ENCODE peak calls at places on chromosomes 5 and 9, in five cellular contexts. One of them, this sample, is unnamed.

GRCh38 chr9:114621975-114622609 is 11.0 kb downstream of the TMEM268 start:
- DNase-seq in fibroblast of lung: peak
- DNase-seq in astrocyte of the spinal cord: peak
- DNase-seq in HFFc6: peak
- DNase-seq in AG09319: no peak
- DNase-seq in this sample: no peak

GRCh38 chr9:34560574-34561229 is 28.8 kb downstream of the CNTFR start:
- DNase-seq in fibroblast of lung: no peak
- DNase-seq in astrocyte of the spinal cord: no peak
- DNase-seq in HFFc6: no peak
- DNase-seq in AG09319: no peak
- DNase-seq in this sample: no peak

GRCh38 chr5:169223595-169223953 is 77.4 kb downstream of the SLIT3 start:
- DNase-seq in fibroblast of lung: peak
- DNase-seq in astrocyte of the spinal cord: no peak
- DNase-seq in HFFc6: no peak
- DNase-seq in AG09319: no peak
- DNase-seq in this sample: no peak

GRCh38 chr5:122965111-122965510 is 71.4 kb downstream of the PPIC start:
- DNase-seq in fibroblast of lung: no peak
- DNase-seq in astrocyte of the spinal cord: no peak
- DNase-seq in HFFc6: no peak
- DNase-seq in AG09319: no peak
- DNase-seq in this sample: no peak

GRCh38 chr9:93674580-93675335 is 98.4 kb downstream of the PHF2 start:
- DNase-seq in fibroblast of lung: no peak
- DNase-seq in astrocyte of the spinal cord: no peak
- DNase-seq in HFFc6: no peak
- DNase-seq in AG09319: no peak
- DNase-seq in this sample: no peak

GRCh38 chr5:92653730-92654461 is 927.1 kb downstream of the NR2F1-AS1 start:
- DNase-seq in fibroblast of lung: no peak
- DNase-seq in astrocyte of the spinal cord: no peak
- DNase-seq in HFFc6: no peak
- DNase-seq in AG09319: no peak
- DNase-seq in this sample: no peak

GRCh38 chr5:39194466-39195136 is 24.8 kb downstream of the FYB1 start:
- DNase-seq in fibroblast of lung: peak
- DNase-seq in astrocyte of the spinal cord: peak
- DNase-seq in HFFc6: peak
- DNase-seq in AG09319: peak
- DNase-seq in this sample: no peak

GRCh38 chr9:129867138-129868032 is 32.1 kb downstream of the USP20 start:
- DNase-seq in fibroblast of lung: no peak
- DNase-seq in astrocyte of the spinal cord: no peak
- DNase-seq in HFFc6: no peak
- DNase-seq in AG09319: no peak
- DNase-seq in this sample: no peak

GRCh38 chr5:36367524-36367923 is 65.8 kb upstream of the RANBP3L start:
- DNase-seq in fibroblast of lung: peak
- DNase-seq in astrocyte of the spinal cord: peak
- DNase-seq in HFFc6: peak
- DNase-seq in AG09319: peak
- DNase-seq in this sample: no peak

GRCh38 chr5:77155179-77155839 is 55.2 kb upstream of the PDE8B start:
- DNase-seq in fibroblast of lung: no peak
- DNase-seq in astrocyte of the spinal cord: no peak
- DNase-seq in HFFc6: no peak
- DNase-seq in AG09319: no peak
- DNase-seq in this sample: no peak

GRCh38 chr5:37043693-37044092 is 167.1 kb downstream of the NIPBL start:
- DNase-seq in fibroblast of lung: no peak
- DNase-seq in astrocyte of the spinal cord: peak
- DNase-seq in HFFc6: no peak
- DNase-seq in AG09319: no peak
- DNase-seq in this sample: no peak

GRCh38 chr9:31248156-31248555 is 1136.3 kb upstream of the ACO1 start:
- DNase-seq in fibroblast of lung: no peak
- DNase-seq in astrocyte of the spinal cord: no peak
- DNase-seq in HFFc6: no peak
- DNase-seq in AG09319: no peak
- DNase-seq in this sample: no peak

GRCh38 chr5:33188089-33188488 is 252.7 kb upstream of the TARS1 start:
- DNase-seq in fibroblast of lung: no peak
- DNase-seq in astrocyte of the spinal cord: no peak
- DNase-seq in HFFc6: no peak
- DNase-seq in AG09319: no peak
- DNase-seq in this sample: no peak

GRCh38 chr9:2469681-2470141 is 151.9 kb upstream of the VLDLR start:
- DNase-seq in fibroblast of lung: peak
- DNase-seq in astrocyte of the spinal cord: peak
- DNase-seq in HFFc6: no peak
- DNase-seq in AG09319: no peak
- DNase-seq in this sample: peak

GRCh38 chr5:173198049-173198448 is 37.0 kb downstream of the NKX2-5 start:
- DNase-seq in fibroblast of lung: no peak
- DNase-seq in astrocyte of the spinal cord: no peak
- DNase-seq in HFFc6: no peak
- DNase-seq in AG09319: no peak
- DNase-seq in this sample: no peak

GRCh38 chr5:179700401-179700918 is 1.7 kb downstream of the CANX start:
- DNase-seq in fibroblast of lung: peak
- DNase-seq in astrocyte of the spinal cord: no peak
- DNase-seq in HFFc6: no peak
- DNase-seq in AG09319: no peak
- DNase-seq in this sample: no peak

GRCh38 chr5:123771715-123772114 is 259.7 kb downstream of the CSNK1G3 start:
- DNase-seq in fibroblast of lung: no peak
- DNase-seq in astrocyte of the spinal cord: no peak
- DNase-seq in HFFc6: no peak
- DNase-seq in AG09319: no peak
- DNase-seq in this sample: no peak

GRCh38 chr5:36696059-36696673 is 89.8 kb downstream of the SLC1A3 start:
- DNase-seq in fibroblast of lung: peak
- DNase-seq in astrocyte of the spinal cord: peak
- DNase-seq in HFFc6: peak
- DNase-seq in AG09319: no peak
- DNase-seq in this sample: peak

GRCh38 chr5:139481580-139482049 is 943 bp downstream of the STING1 start:
- DNase-seq in fibroblast of lung: no peak
- DNase-seq in astrocyte of the spinal cord: no peak
- DNase-seq in HFFc6: peak
- DNase-seq in AG09319: no peak
- DNase-seq in this sample: peak

GRCh38 chr9:91714020-91714721 is 235.9 kb downstream of the ROR2 start:
- DNase-seq in fibroblast of lung: peak
- DNase-seq in astrocyte of the spinal cord: peak
- DNase-seq in HFFc6: no peak
- DNase-seq in AG09319: peak
- DNase-seq in this sample: no peak

GRCh38 chr9:108095496-108095895 is 605.9 kb upstream of the KLF4 start:
- DNase-seq in fibroblast of lung: no peak
- DNase-seq in astrocyte of the spinal cord: no peak
- DNase-seq in HFFc6: no peak
- DNase-seq in AG09319: no peak
- DNase-seq in this sample: no peak

GRCh38 chr9:96514108-96514824 is 64.3 kb downstream of the HABP4 start:
- DNase-seq in fibroblast of lung: peak
- DNase-seq in astrocyte of the spinal cord: peak
- DNase-seq in HFFc6: peak
- DNase-seq in AG09319: peak
- DNase-seq in this sample: no peak

GRCh38 chr5:96083361-96083881 is 121.8 kb upstream of the ELL2 start:
- DNase-seq in fibroblast of lung: no peak
- DNase-seq in astrocyte of the spinal cord: no peak
- DNase-seq in HFFc6: no peak
- DNase-seq in AG09319: no peak
- DNase-seq in this sample: no peak

GRCh38 chr5:10555134-10555733 is 8.6 kb upstream of the ANKRD33B start:
- DNase-seq in fibroblast of lung: peak
- DNase-seq in astrocyte of the spinal cord: peak
- DNase-seq in HFFc6: peak
- DNase-seq in AG09319: no peak
- DNase-seq in this sample: no peak

GRCh38 chr9:92242115-92242778 is 51.2 kb downstream of the IARS1 start:
- DNase-seq in fibroblast of lung: peak
- DNase-seq in astrocyte of the spinal cord: peak
- DNase-seq in HFFc6: peak
- DNase-seq in AG09319: peak
- DNase-seq in this sample: no peak

GRCh38 chr5:38543074-38543473 is 13.4 kb downstream of the LIFR start:
- DNase-seq in fibroblast of lung: no peak
- DNase-seq in astrocyte of the spinal cord: no peak
- DNase-seq in HFFc6: no peak
- DNase-seq in AG09319: no peak
- DNase-seq in this sample: no peak

GRCh38 chr5:43563321-43563720 is 6.4 kb upstream of the PAIP1 start:
- DNase-seq in fibroblast of lung: peak
- DNase-seq in astrocyte of the spinal cord: no peak
- DNase-seq in HFFc6: no peak
- DNase-seq in AG09319: no peak
- DNase-seq in this sample: no peak

GRCh38 chr9:34252670-34253459 is 74.0 kb downstream of the UBAP1 start:
- DNase-seq in fibroblast of lung: peak
- DNase-seq in astrocyte of the spinal cord: peak
- DNase-seq in HFFc6: peak
- DNase-seq in AG09319: no peak
- DNase-seq in this sample: peak

GRCh38 chr5:159552751-159553150 is 222.5 kb upstream of the IL12B start:
- DNase-seq in fibroblast of lung: peak
- DNase-seq in astrocyte of the spinal cord: peak
- DNase-seq in HFFc6: peak
- DNase-seq in AG09319: no peak
- DNase-seq in this sample: no peak

GRCh38 chr5:115455241-115455640 is 89.3 kb downstream of the FEM1C start:
- DNase-seq in fibroblast of lung: peak
- DNase-seq in astrocyte of the spinal cord: peak
- DNase-seq in HFFc6: peak
- DNase-seq in AG09319: no peak
- DNase-seq in this sample: no peak

GRCh38 chr5:143898381-143898780 is 86.4 kb downstream of the HMHB1 start:
- DNase-seq in fibroblast of lung: no peak
- DNase-seq in astrocyte of the spinal cord: no peak
- DNase-seq in HFFc6: no peak
- DNase-seq in AG09319: no peak
- DNase-seq in this sample: no peak

GRCh38 chr5:126274396-126274795 is 148.8 kb upstream of the GRAMD2B start:
- DNase-seq in fibroblast of lung: no peak
- DNase-seq in astrocyte of the spinal cord: no peak
- DNase-seq in HFFc6: no peak
- DNase-seq in AG09319: no peak
- DNase-seq in this sample: no peak

DNA sequence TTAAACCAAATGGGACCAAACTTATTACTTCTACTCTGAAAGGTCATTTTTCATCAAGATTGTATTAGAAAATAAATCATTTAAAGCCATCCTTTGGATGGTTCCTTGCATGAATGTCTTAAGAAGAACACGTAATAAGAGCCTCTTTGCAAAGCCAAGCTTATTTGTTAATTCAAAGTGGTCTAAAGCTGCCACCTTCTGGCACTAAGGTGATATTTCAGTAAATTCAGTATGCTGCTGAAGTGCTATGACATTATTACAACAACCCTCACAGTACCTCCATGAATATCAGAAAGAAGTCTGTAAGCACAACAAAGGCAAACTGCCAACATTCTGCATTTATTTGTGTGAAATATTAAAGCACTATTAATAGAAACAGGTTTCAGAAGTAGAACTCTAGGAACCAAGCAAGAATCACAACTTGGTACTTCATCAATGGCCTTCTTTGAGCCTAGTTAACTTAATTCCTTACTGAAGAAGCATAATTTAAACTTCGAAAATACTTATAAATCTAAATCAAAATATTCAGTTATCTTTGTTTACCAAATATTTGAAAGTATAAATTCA is 53.1 kb upstream of the TYRP1 start:
- DNase-seq in fibroblast of lung: peak
- DNase-seq in astrocyte of the spinal cord: peak
- DNase-seq in HFFc6: peak
- DNase-seq in AG09319: no peak
- DNase-seq in this sample: no peak
- TF ChIP-seq CTCF in fibroblast of lung: peak
- TF ChIP-seq CTCF in astrocyte of the spinal cord: peak
- TF ChIP-seq CTCF in HFFc6: peak
- TF ChIP-seq CTCF in AG09319: peak
- TF ChIP-seq CTCF in this sample: peak

GRCh38 chr9:4327504-4328191 is 27.8 kb upstream of the GLIS3 start:
- DNase-seq in fibroblast of lung: peak
- DNase-seq in astrocyte of the spinal cord: peak
- DNase-seq in HFFc6: peak
- DNase-seq in AG09319: peak
- DNase-seq in this sample: no peak
- TF ChIP-seq CTCF in fibroblast of lung: no peak
- TF ChIP-seq CTCF in astrocyte of the spinal cord: peak
- TF ChIP-seq CTCF in HFFc6: peak
- TF ChIP-seq CTCF in AG09319: peak
- TF ChIP-seq CTCF in this sample: no peak

GRCh38 chr9:77449177-77450092 is 198.7 kb downstream of the GNA14 start:
- DNase-seq in fibroblast of lung: peak
- DNase-seq in astrocyte of the spinal cord: peak
- DNase-seq in HFFc6: peak
- DNase-seq in AG09319: no peak
- DNase-seq in this sample: no peak
- TF ChIP-seq CTCF in fibroblast of lung: no peak
- TF ChIP-seq CTCF in astrocyte of the spinal cord: no peak
- TF ChIP-seq CTCF in HFFc6: peak
- TF ChIP-seq CTCF in AG09319: no peak
- TF ChIP-seq CTCF in this sample: no peak

GRCh38 chr5:170920196-170920595 is 58.4 kb downstream of the RANBP17 start:
- DNase-seq in fibroblast of lung: peak
- DNase-seq in astrocyte of the spinal cord: no peak
- DNase-seq in HFFc6: no peak
- DNase-seq in AG09319: no peak
- DNase-seq in this sample: no peak

GRCh38 chr5:170913573-170913972 is 51.8 kb downstream of the RANBP17 start:
- DNase-seq in fibroblast of lung: peak
- DNase-seq in astrocyte of the spinal cord: no peak
- DNase-seq in HFFc6: no peak
- DNase-seq in AG09319: no peak
- DNase-seq in this sample: no peak

DNA sequence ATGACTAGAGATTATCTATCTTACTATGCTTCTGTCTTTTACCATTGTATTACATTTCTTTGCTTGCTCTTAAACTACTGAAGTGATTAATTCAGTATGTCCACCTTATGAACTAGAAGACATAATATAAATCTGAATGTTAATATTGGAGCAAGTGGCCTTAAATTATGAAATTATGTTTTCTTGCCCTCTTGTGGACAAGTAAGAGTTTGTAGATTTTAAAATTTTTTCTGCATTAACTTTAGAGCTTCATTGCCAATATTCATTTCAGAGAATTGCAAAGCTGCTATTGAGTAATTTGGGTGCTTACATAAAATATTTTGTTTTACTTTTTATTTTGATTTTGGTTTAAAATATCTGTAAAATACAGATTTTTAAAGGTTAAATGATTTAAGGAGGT is 55.3 kb downstream of the RANBP17 start:
- DNase-seq in fibroblast of lung: no peak
- DNase-seq in astrocyte of the spinal cord: no peak
- DNase-seq in HFFc6: no peak
- DNase-seq in AG09319: no peak
- DNase-seq in this sample: no peak
- TF ChIP-seq CTCF in fibroblast of lung: no peak
- TF ChIP-seq CTCF in astrocyte of the spinal cord: peak
- TF ChIP-seq CTCF in HFFc6: peak
- TF ChIP-seq CTCF in AG09319: no peak
- TF ChIP-seq CTCF in this sample: no peak

GRCh38 chr5:61737991-61738390 is 405.9 kb downstream of the ZSWIM6 start:
- DNase-seq in fibroblast of lung: no peak
- DNase-seq in astrocyte of the spinal cord: no peak
- DNase-seq in HFFc6: no peak
- DNase-seq in AG09319: no peak
- DNase-seq in this sample: no peak
- TF ChIP-seq CTCF in fibroblast of lung: no peak
- TF ChIP-seq CTCF in astrocyte of the spinal cord: no peak
- TF ChIP-seq CTCF in HFFc6: no peak
- TF ChIP-seq CTCF in AG09319: no peak
- TF ChIP-seq CTCF in this sample: no peak